ENCODE peak calls at places on chromosomes 7 and 10, in five cellular contexts. S, U, P, T and G are unnamed samples.

GRCh38 chr10:132520147-132520811 is 17.3 kb upstream of the INPP5A start:
- DNase-seq in S (peak; percentile 72), U (peak; percentile 34), P (no peak), T (peak; percentile 61), G (no peak)

GRCh38 chr10:10925667-10926066 is 92.0 kb upstream of the CELF2 start:
- DNase-seq in S (no peak), U (no peak), P (no peak), T (no peak), G (no peak)

GRCh38 chr7:29565982-29566746 is 2.5 kb downstream of the PRR15 start:
- DNase-seq in S (peak; percentile 40), U (no peak), P (no peak), T (peak; percentile 1), G (no peak)

GRCh38 chr7:139034336-139034735 is 1.5 kb downstream of the ZC3HAV1L start:
- DNase-seq in S (no peak), U (no peak), P (no peak), T (no peak), G (no peak)

GRCh38 chr7:18457832-18458231 is 37.7 kb upstream of the HDAC9 start:
- DNase-seq in S (no peak), U (no peak), P (no peak), T (no peak), G (no peak)

GRCh38 chr10:50540069-50540825 is 83.5 kb downstream of the SGMS1 start:
- DNase-seq in S (no peak), U (no peak), P (peak; percentile 26), T (peak; percentile 31), G (no peak)

GRCh38 chr10:21510218-21511070 is 15.0 kb downstream of the SKIDA1 start:
- DNase-seq in S (peak; percentile 36), U (no peak), P (no peak), T (no peak), G (no peak)

GRCh38 chr7:32574626-32575025 is 79.3 kb downstream of the AVL9 start:
- DNase-seq in S (no peak), U (no peak), P (no peak), T (no peak), G (no peak)

GRCh38 chr10:22259280-22259679 is 41.5 kb upstream of the EBLN1 start:
- DNase-seq in S (peak; percentile 46), U (no peak), P (no peak), T (peak; percentile 7), G (no peak)

GRCh38 chr7:2864999-2865670 is 21.0 kb upstream of the GNA12 start:
- DNase-seq in S (peak; percentile 79), U (no peak), P (peak; percentile 57), T (peak; percentile 74), G (no peak)

GRCh38 chr10:47277352-47278151 is 22.4 kb upstream of the GDF10 start:
- DNase-seq in S (no peak), U (no peak), P (no peak), T (no peak), G (no peak)

GRCh38 chr10:17544465-17544864 is 72.7 kb downstream of the HACD1 start:
- DNase-seq in S (no peak), U (no peak), P (no peak), T (no peak), G (no peak)

GRCh38 chr10:98302711-98303365 is 34.8 kb upstream of the LOXL4 start:
- DNase-seq in S (no peak), U (no peak), P (no peak), T (no peak), G (no peak)

GRCh38 chr10:118278649-118279048 is 63.5 kb downstream of the FAM204A start:
- DNase-seq in S (no peak), U (no peak), P (no peak), T (peak; percentile 6), G (no peak)

DNA sequence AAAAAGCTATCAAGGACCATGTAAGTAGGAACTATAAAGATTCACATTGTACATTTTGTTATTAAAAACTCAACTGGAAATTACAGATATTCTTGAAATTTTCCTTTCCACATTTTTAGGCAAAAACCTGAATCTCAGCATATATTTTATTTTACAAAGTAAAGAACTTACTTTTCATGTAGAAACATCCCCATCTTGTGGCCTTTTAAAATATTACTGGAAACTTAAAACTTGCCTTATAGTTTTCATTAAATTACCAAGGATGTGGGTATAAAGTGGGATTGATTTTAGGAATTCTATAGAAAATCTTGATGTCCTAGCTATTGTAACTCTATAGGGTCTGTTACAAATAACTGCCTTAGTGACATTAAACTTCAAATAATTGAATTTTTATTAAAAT is 10.6 kb downstream of the DBF4 start:
- DNase-seq in S (peak; percentile 68), U (no peak), P (no peak), T (peak; percentile 70), G (no peak)
- TF ChIP-seq CTCF in S (peak; percentile 29), U (peak; percentile 32), P (peak; percentile 19), T (peak; percentile 45), G (no peak)

DNA sequence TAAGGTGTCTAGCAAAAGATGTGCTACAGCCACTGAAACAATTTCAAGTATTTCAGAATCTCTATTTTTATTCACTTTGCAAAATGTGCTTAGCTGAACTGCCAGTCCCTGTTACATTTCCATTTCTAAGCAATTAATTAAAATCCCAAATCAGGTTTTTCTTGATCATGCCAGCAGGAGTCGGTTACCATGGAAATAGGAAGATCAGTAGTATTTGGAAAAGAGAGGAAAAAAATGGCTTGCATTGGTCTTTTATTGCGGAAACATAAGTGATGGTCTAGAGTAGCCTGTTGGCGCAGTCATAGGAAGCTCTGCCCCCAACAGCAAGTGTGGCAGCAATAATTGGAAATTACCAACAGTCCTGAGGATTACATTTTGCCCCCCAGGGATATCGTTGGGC is 867.1 kb downstream of the GATA3 start:
- DNase-seq in S (no peak), U (no peak), P (no peak), T (no peak), G (no peak)
- H3K4me3 ChIP-seq in S (no peak overlapping the region), U (no peak overlapping the region), P (no peak overlapping the region), T (no peak overlapping the region), G (no peak overlapping the region)

GRCh38 chr7:134478707-134479106 is 19.8 kb upstream of the AKR1B1 start:
- DNase-seq in S (no peak), U (no peak), P (no peak), T (peak; percentile 27), G (no peak)

GRCh38 chr7:134476044-134476443 is 17.1 kb upstream of the AKR1B1 start:
- DNase-seq in S (no peak), U (no peak), P (no peak), T (peak; percentile 36), G (no peak)

GRCh38 chr7:134480730-134481129 is 21.8 kb upstream of the AKR1B1 start:
- DNase-seq in S (peak; percentile 55), U (no peak), P (no peak), T (peak; percentile 33), G (peak; percentile 38)

GRCh38 chr7:134480202-134480601 is 21.3 kb upstream of the AKR1B1 start:
- DNase-seq in S (no peak), U (no peak), P (no peak), T (no peak), G (no peak)

DNA sequence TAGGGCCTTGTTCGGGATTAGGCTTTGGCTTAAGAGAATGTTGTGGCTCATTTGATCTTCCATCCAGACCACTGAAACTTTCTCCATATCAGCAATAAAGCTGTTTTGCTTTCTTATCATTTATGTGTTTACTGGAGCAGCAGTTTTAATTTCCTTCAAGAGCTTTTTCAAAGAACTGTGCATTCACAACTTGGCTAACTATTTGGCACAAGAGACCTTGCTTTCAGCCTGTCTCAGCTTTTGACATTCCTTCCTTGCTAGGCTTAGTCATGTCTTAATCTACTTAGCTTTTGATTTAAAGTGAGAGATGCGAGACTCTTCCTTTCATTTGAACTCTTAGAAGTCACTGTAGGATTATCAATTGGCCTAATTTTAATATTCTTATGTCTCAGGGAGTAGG is 19.1 kb upstream of the AKR1B1 start:
- DNase-seq in S (peak; percentile 65), U (no peak), P (no peak), T (peak; percentile 56), G (no peak)
- TF ChIP-seq CTCF in S (no peak), U (no peak), P (no peak), T (no peak), G (no peak)

GRCh38 chr10:70144372-70145110 is 2.0 kb downstream of the TYSND1 start:
- DNase-seq in S (no peak), U (no peak), P (no peak), T (no peak), G (no peak)
- H3K4me3 ChIP-seq in S (no peak overlapping the region), U (peak overlapping the region; percentile 62), P (peak overlapping the region; percentile 85), T (peak overlapping the region; percentile 68), G (peak overlapping the region; percentile 82)

GRCh38 chr7:24572421-24573007 is 738 bp upstream of the PALS2 start:
- DNase-seq in S (peak; percentile 36), U (peak; percentile 32), P (peak; percentile 22), T (peak; percentile 18), G (peak; percentile 47)

GRCh38 chr7:24573008-24573553 is at the start of gene PALS2:
- DNase-seq in S (peak; percentile 82), U (peak; percentile 75), P (peak; percentile 88), T (peak; percentile 54), G (no peak)

GRCh38 chr7:24573554-24574338 is 494 bp downstream of the PALS2 start:
- DNase-seq in S (peak; percentile 59), U (peak; percentile 54), P (peak; percentile 75), T (peak; percentile 52), G (no peak)

GRCh38 chr7:24574365-24574764 is 1.1 kb downstream of the PALS2 start:
- DNase-seq in S (peak; percentile 33), U (no peak), P (no peak), T (no peak), G (no peak)

DNA sequence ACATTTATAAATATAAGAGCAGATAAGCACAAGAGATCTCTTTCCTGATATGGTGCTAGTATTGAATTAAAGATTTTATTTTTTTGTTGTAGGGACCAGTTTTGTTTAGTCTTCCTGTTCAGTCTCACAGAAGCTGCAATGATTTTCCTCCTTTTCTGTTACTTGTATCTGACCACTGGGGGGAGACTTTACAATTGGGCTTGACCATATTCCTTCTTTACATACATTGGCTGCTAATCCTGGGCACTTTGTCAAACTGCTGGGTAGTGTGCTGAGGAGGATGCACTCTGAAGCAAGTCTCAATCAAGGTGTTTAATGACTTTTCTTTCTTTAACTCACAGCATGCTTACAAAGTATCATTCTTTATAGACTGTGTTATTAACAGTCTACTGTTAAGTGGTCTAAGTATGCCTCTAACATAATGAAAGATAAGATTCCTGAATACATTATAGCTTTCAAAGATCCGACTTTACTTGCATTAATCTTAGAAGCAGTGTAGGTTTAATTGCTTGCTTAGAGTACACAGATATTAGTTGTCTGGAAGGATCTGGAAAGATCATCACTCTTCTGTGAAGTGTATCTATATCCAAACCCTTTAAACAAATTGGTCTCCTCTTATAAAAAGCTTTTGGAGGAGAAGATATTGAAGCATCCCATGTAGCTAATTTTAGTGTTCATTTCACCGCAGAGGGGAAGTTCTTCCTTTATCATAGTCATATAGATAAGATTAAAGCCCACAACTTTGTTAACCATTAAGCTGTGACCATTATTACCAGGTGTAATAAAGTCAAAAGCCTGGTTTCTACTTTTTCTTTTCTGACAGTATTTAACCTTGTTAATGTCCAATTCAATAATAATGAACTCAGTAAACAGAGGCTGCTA is 3.2 kb downstream of the PALS2 start:
- DNase-seq in S (peak; percentile 89), U (no peak), P (no peak), T (peak; percentile 76), G (no peak)
- TF ChIP-seq CTCF in S (peak; percentile 67), U (peak; percentile 52), P (peak; percentile 68), T (peak; percentile 77), G (peak; percentile 76)

GRCh38 chr7:142884285-142884637 is 1.3 kb downstream of the TRPV6 start:
- DNase-seq in S (no peak), U (peak; percentile 10), P (no peak), T (no peak), G (no peak)
- H3K4me3 ChIP-seq in S (no peak overlapping the region), U (no peak overlapping the region), P (no peak overlapping the region), T (no peak overlapping the region), G (no peak overlapping the region)